ENCODE peak calls at places on chromosomes 1 and 21, in six cellular contexts. J is ovary, W is A549, O is heart left ventricle, L is tibial nerve, G is sigmoid colon. M is an unnamed sample. For H3K9me3, the result is how much of the 10 kb centered on the place peaks cover.

GRCh38 chr1:36094621-36095061 is 5.9 kb downstream of the ADPRS start:
- DNase-seq in G (peak), J (no peak), O (no peak), W (no peak), L (no peak), M (no peak)

GRCh38 chr1:234608026-234608719 is 1.8 kb downstream of the IRF2BP2 start:
- DNase-seq in W (peak), O (peak), J (peak), L (peak), G (peak), M (peak)

GRCh38 chr1:181179980-181180964 is 91.8 kb downstream of the IER5 start:
- DNase-seq in W (no peak), G (no peak), J (peak), O (peak), L (peak), M (no peak)

GRCh38 chr21:42364304-42364865 is 1.9 kb downstream of the TFF1 start:
- DNase-seq in J (no peak), G (no peak), O (no peak), W (no peak), L (no peak), M (no peak)

GRCh38 chr1:91282695-91283420 is 121.8 kb downstream of the HFM1 start:
- DNase-seq in J (peak), L (peak), G (peak), O (peak), W (peak), M (no peak)

GRCh38 chr1:164337885-164338284 is 221.1 kb upstream of the PBX1 start:
- DNase-seq in L (no peak), J (no peak), G (no peak), W (peak), O (no peak), M (no peak)

GRCh38 chr1:209926045-209926444 is 12.0 kb upstream of the SYT14 start:
- DNase-seq in J (no peak), G (no peak), L (no peak), O (no peak), W (no peak), M (no peak)

GRCh38 chr1:246434335-246434734 is 72.7 kb downstream of the SMYD3 start:
- DNase-seq in W (no peak), O (no peak), G (no peak), J (no peak), L (no peak), M (no peak)

GRCh38 chr1:226371049-226371694 is 36.7 kb downstream of the PARP1 start:
- DNase-seq in J (no peak), L (no peak), W (no peak), G (no peak), O (no peak), M (no peak)

GRCh38 chr1:23456226-23456625 is 27.8 kb downstream of the ASAP3 start:
- DNase-seq in W (no peak), O (no peak), G (no peak), J (no peak), L (no peak), M (no peak)

GRCh38 chr1:235415008-235415904 is 48.0 kb downstream of the TBCE start:
- DNase-seq in J (peak), G (peak), O (peak), W (peak), L (peak), M (no peak)

GRCh38 chr21:27423906-27424595 is 457.2 kb upstream of the ADAMTS5 start:
- DNase-seq in G (no peak), O (no peak), J (no peak), W (no peak), L (no peak), M (no peak)

GRCh38 chr1:89876463-89876862 is 55.6 kb downstream of the LRRC8D start:
- DNase-seq in G (no peak), O (no peak), J (no peak), W (no peak), L (no peak), M (no peak)

GRCh38 chr1:53175302-53175913 is 21.2 kb upstream of the CPT2 start:
- DNase-seq in O (no peak), W (no peak), G (no peak), J (no peak), L (no peak), M (no peak)

GRCh38 chr21:41369915-41370839 is 8.3 kb downstream of the MX2 start:
- DNase-seq in L (no peak), G (peak), O (no peak), J (no peak), W (no peak), M (no peak)

GRCh38 chr21:45010096-45010495 is 64.3 kb upstream of the ADARB1 start:
- DNase-seq in L (no peak), G (no peak), J (no peak), W (no peak), O (no peak), M (no peak)

GRCh38 chr21:33820371-33820770 is 95.2 kb downstream of the ATP5PO start:
- DNase-seq in W (no peak), J (no peak), L (no peak), O (no peak), G (no peak), M (no peak)

GRCh38 chr21:29238052-29238966 is 60.4 kb upstream of the BACH1 start:
- DNase-seq in O (no peak), W (no peak), L (no peak), G (no peak), J (no peak), M (no peak)

GRCh38 chr1:22201023-22201422 is 58.1 kb upstream of the WNT4 start:
- DNase-seq in O (no peak), J (no peak), G (no peak), L (no peak), W (no peak), M (no peak)

GRCh38 chr21:18951291-18952038 is 547.9 kb upstream of the TMPRSS15 start:
- DNase-seq in L (no peak), G (no peak), J (no peak), W (peak), O (no peak), M (no peak)

GRCh38 chr1:156103521-156103947 is 11.0 kb upstream of the LMNA start:
- DNase-seq in O (no peak), W (no peak), L (no peak), G (peak), J (peak), M (no peak)

GRCh38 chr1:101360506-101360905 is 123.7 kb downstream of the S1PR1 start:
- DNase-seq in L (no peak), W (no peak), G (no peak), J (no peak), O (no peak), M (no peak)

GRCh38 chr1:25731148-25731547 is 68.8 kb upstream of the SELENON start:
- DNase-seq in J (no peak), W (no peak), G (no peak), O (no peak), L (no peak), M (no peak)

GRCh38 chr1:185567438-185567837 is 166.8 kb upstream of the HMCN1 start:
- DNase-seq in L (no peak), J (no peak), W (no peak), G (no peak), O (no peak), M (no peak)

GRCh38 chr1:198183605-198184004 is 26.8 kb downstream of the NEK7 start:
- DNase-seq in L (no peak), O (no peak), W (no peak), J (no peak), G (no peak), M (no peak)

GRCh38 chr1:61482170-61482569 is 242.8 kb downstream of the TM2D1 start:
- DNase-seq in J (no peak), O (no peak), L (no peak), W (no peak), G (no peak), M (no peak)

GRCh38 chr1:40870135-40870728 is 8.1 kb upstream of the CITED4 start:
- DNase-seq in G (no peak), O (no peak), L (no peak), J (no peak), W (no peak), M (no peak)

GRCh38 chr21:23402929-23403520 is 2204.3 kb downstream of the MRPL39 start:
- DNase-seq in W (no peak), J (no peak), G (no peak), O (no peak), L (no peak), M (no peak)

GRCh38 chr1:230280054-230280795 is 145.9 kb downstream of the PGBD5 start:
- DNase-seq in J (no peak), G (peak), W (no peak), O (no peak), L (no peak), M (no peak)

GRCh38 chr1:54461731-54462596 is 55.8 kb upstream of the SSBP3 start:
- DNase-seq in G (peak), O (no peak), L (no peak), W (no peak), J (no peak), M (no peak)

GRCh38 chr1:14698206-14698605 is 99.7 kb downstream of the KAZN start:
- DNase-seq in G (no peak), W (no peak), J (no peak), L (no peak), O (no peak), M (no peak)

GRCh38 chr1:193408782-193409293 is 222.4 kb upstream of the B3GALT2 start:
- DNase-seq in J (peak), W (peak), L (peak), G (peak), O (peak), M (no peak)

GRCh38 chr1:203649551-203650011 is 22.9 kb downstream of the ATP2B4 start:
- DNase-seq in W (no peak), G (no peak), O (no peak), J (no peak), L (no peak), M (no peak)

GRCh38 chr1:54400321-54400720 is 5.9 kb downstream of the SSBP3 start:
- DNase-seq in W (no peak), J (no peak), L (no peak), G (no peak), O (no peak), M (no peak)

GRCh38 chr1:5921671-5922070 is 70.6 kb downstream of the NPHP4 start:
- DNase-seq in J (no peak), O (no peak), W (no peak), L (no peak), G (no peak), M (no peak)

GRCh38 chr1:193366764-193367507 is 180.5 kb upstream of the B3GALT2 start:
- DNase-seq in O (no peak), L (no peak), J (no peak), G (no peak), W (no peak), M (no peak)

DNA sequence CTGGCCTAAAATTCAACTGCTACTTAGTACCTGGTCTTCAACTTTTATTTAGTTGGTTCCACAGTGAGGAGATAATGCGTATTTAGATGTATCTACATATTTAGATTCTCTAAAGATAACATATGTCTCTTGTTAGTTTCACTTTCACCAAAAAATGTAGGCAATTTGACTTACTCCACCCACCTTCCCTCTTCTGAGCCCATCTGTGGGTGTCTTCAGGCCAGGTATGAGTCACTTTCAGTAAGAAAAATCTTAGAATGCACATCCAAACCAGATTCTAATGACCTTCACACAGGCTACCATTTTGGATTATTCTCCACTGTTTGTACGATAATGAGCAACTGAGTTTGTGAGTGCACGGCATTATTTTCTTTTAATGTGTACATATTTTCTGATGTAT is 501.7 kb downstream of the NEGR1 start:
- DNase-seq in W (no peak), O (no peak), J (no peak), G (no peak), L (no peak), M (no peak)
- TF ChIP-seq POLR2A in W (no peak), O (no peak), J (no peak), G (no peak), L (no peak), M (no peak)

GRCh38 chr1:152679454-152679853 is 4.4 kb downstream of the LCE2C start:
- DNase-seq in L (no peak), J (no peak), W (no peak), O (no peak), G (no peak), M (no peak)

GRCh38 chr1:152683846-152684245 is 2.1 kb upstream of the LCE2B start:
- DNase-seq in G (no peak), J (no peak), O (no peak), W (no peak), L (no peak), M (no peak)
- H3K9me3 ChIP-seq in G (under half), J (under half), O (under half), W (under half), L (under half), M (under half)

GRCh38 chr1:9588551-9589143 is at the start of gene TMEM201:
- DNase-seq in W (peak), J (peak), O (peak), G (peak), L (peak), M (peak)
- TF ChIP-seq CTCF in W (peak), J (peak), O (peak), G (no peak), L (peak), M (peak)

GRCh38 chr1:29977550-29977949 is 741.2 kb downstream of the PTPRU start:
- DNase-seq in G (no peak), O (no peak), W (no peak), L (no peak), J (no peak), M (no peak)
- TF ChIP-seq POLR2A in G (no peak), O (no peak), W (no peak), L (no peak), J (no peak), M (no peak)

DNA sequence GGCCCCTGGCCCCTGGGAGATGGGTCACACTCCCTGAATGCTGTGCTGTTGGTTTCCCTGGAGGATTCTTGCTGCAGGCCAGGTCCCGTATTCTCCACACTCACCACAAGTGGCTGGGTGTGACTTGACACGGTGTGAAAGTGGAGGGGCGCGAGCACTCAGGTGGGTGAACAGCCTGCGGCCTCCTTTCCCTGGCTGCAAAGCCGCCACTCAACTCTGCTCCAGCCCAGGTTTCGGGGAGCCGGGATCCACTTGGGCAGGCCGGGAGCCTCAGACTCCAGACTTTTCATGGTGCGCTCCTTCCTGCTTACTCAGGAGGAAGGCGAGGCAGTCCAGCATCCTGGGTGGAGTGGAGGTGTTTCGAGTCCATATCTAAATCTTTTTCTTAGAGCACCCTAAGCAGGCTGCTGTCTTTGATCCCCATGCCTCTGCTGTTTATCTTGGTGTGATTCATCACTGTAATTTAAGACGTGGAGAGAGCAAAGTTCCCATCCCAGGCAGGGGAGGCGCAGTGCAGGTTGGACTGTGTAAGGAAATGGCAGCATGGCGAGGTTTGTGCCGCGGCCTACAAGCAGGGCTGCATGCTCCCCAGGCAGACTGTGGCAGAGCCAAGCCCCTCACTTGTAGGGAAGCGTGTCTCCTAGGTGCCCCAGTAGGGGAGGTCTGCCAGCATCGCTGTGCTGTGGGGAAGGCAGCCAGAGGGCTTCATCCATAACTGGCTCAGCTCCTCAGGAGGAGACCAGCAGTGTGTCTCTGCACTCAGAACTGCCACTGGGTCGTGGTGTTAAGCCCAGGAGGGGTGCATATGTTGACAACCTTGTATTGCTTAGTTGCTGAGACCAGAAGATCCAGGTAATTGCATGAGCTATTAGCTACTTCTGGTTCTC is 29.6 kb downstream of the VANGL1 start:
- DNase-seq in W (peak), L (no peak), O (no peak), G (no peak), J (no peak), M (no peak)
- H3K9me3 ChIP-seq in W (under half), L (under half), O (under half), G (under half), J (under half), M (under half)

GRCh38 chr1:183590225-183591191 is at the start of gene NCF2:
- DNase-seq in O (peak), G (no peak), W (no peak), J (no peak), L (no peak), M (no peak)
- TF ChIP-seq CTCF in O (no peak), G (no peak), W (no peak), J (no peak), L (no peak), M (no peak)

GRCh38 chr1:114695430-114696093 is at the start of gene AMPD1:
- DNase-seq in L (no peak), O (no peak), G (no peak), J (no peak), W (no peak), M (no peak)
- TF ChIP-seq POLR2A in L (no peak), O (no peak), G (no peak), J (no peak), W (no peak), M (no peak)

DNA sequence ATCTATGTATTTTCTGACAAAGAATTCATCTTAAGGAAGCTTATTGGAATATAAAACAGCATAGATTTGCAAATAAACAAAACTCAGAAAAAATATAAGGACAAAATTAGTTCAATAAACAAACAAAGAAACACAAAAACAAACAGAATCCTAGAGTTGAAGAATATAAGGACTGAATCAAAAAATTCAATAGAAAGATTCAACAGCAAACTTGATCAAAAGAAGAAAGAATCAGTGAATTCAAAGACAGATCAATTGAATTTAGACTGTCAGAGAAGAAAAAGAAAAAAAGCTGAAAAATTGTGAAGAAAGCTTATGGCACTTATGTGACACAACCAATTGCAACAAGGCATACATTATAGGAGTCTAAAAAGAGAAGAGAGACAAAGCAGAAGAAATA is 770.0 kb upstream of the RGS18 start:
- DNase-seq in G (no peak), L (no peak), O (no peak), W (no peak), J (no peak), M (no peak)
- H3K9me3 ChIP-seq in G (under half), L (under half), O (under half), W (under half), J (under half), M (under half)

M was measured in esophagus squamous epithelium.